ENCODE peak calls at places on chromosomes 12 and 14, in four cellular contexts. One of them, this sample, is unnamed.

GRCh38 chr14:104436741-104437701 is 142.5 kb upstream of the C14orf180 start:
- DNase-seq in heart left ventricle: no peak
- DNase-seq in BJ: no peak
- DNase-seq in fibroblast of pulmonary artery: no peak
- DNase-seq in this sample: no peak

GRCh38 chr12:92570056-92570753 is 132.6 kb upstream of the PLEKHG7 start:
- DNase-seq in heart left ventricle: peak
- DNase-seq in BJ: peak
- DNase-seq in fibroblast of pulmonary artery: peak
- DNase-seq in this sample: peak

GRCh38 chr14:98926151-98926550 is 345.8 kb downstream of the BCL11B start:
- DNase-seq in heart left ventricle: no peak
- DNase-seq in BJ: no peak
- DNase-seq in fibroblast of pulmonary artery: no peak
- DNase-seq in this sample: no peak

GRCh38 chr12:118981285-118982201 is at the start of gene SRRM4:
- DNase-seq in heart left ventricle: peak
- DNase-seq in BJ: no peak
- DNase-seq in fibroblast of pulmonary artery: no peak
- DNase-seq in this sample: no peak

GRCh38 chr12:122318607-122319311 is 52.5 kb upstream of the VPS33A start:
- DNase-seq in heart left ventricle: peak
- DNase-seq in BJ: peak
- DNase-seq in fibroblast of pulmonary artery: peak
- DNase-seq in this sample: peak

GRCh38 chr12:124021025-124021406 is 48.0 kb downstream of the ZNF664 start:
- DNase-seq in heart left ventricle: no peak
- DNase-seq in BJ: no peak
- DNase-seq in fibroblast of pulmonary artery: no peak
- DNase-seq in this sample: no peak

GRCh38 chr14:98167253-98167652 is 1104.7 kb downstream of the BCL11B start:
- DNase-seq in heart left ventricle: no peak
- DNase-seq in BJ: no peak
- DNase-seq in fibroblast of pulmonary artery: no peak
- DNase-seq in this sample: no peak

GRCh38 chr12:56299308-56299852 is 750 bp downstream of the CS start:
- DNase-seq in heart left ventricle: no peak
- DNase-seq in BJ: no peak
- DNase-seq in fibroblast of pulmonary artery: no peak
- DNase-seq in this sample: peak

GRCh38 chr14:89418452-89418851 is 1.4 kb upstream of the FOXN3 start:
- DNase-seq in heart left ventricle: no peak
- DNase-seq in BJ: no peak
- DNase-seq in fibroblast of pulmonary artery: no peak
- DNase-seq in this sample: no peak

GRCh38 chr12:96876966-96877365 is 30.1 kb upstream of the NEDD1 start:
- DNase-seq in heart left ventricle: no peak
- DNase-seq in BJ: no peak
- DNase-seq in fibroblast of pulmonary artery: no peak
- DNase-seq in this sample: no peak

GRCh38 chr14:74407801-74408154 is 18.2 kb downstream of the SYNDIG1L start:
- DNase-seq in heart left ventricle: no peak
- DNase-seq in BJ: no peak
- DNase-seq in fibroblast of pulmonary artery: no peak
- DNase-seq in this sample: no peak

GRCh38 chr12:58629376-58629775 is 290.9 kb downstream of the LRIG3 start:
- DNase-seq in heart left ventricle: no peak
- DNase-seq in BJ: no peak
- DNase-seq in fibroblast of pulmonary artery: peak
- DNase-seq in this sample: no peak

GRCh38 chr14:58395565-58395814 is 240 bp upstream of the TOMM20L start:
- DNase-seq in heart left ventricle: no peak
- DNase-seq in BJ: no peak
- DNase-seq in fibroblast of pulmonary artery: no peak
- DNase-seq in this sample: no peak

GRCh38 chr12:8692573-8692972 is 5.2 kb upstream of the RIMKLB start:
- DNase-seq in heart left ventricle: peak
- DNase-seq in BJ: no peak
- DNase-seq in fibroblast of pulmonary artery: peak
- DNase-seq in this sample: peak

GRCh38 chr14:38330262-38330661 is 74.4 kb upstream of the CLEC14A start:
- DNase-seq in heart left ventricle: no peak
- DNase-seq in BJ: no peak
- DNase-seq in fibroblast of pulmonary artery: no peak
- DNase-seq in this sample: no peak

GRCh38 chr14:74574706-74575105 is 37.3 kb downstream of the LTBP2 start:
- DNase-seq in heart left ventricle: no peak
- DNase-seq in BJ: no peak
- DNase-seq in fibroblast of pulmonary artery: no peak
- DNase-seq in this sample: no peak

GRCh38 chr12:87329076-87329863 is 699.9 kb downstream of the C12orf50 start:
- DNase-seq in heart left ventricle: no peak
- DNase-seq in BJ: no peak
- DNase-seq in fibroblast of pulmonary artery: peak
- DNase-seq in this sample: no peak

GRCh38 chr12:47396902-47397663 is 308.7 kb downstream of the RPAP3 start:
- DNase-seq in heart left ventricle: no peak
- DNase-seq in BJ: no peak
- DNase-seq in fibroblast of pulmonary artery: no peak
- DNase-seq in this sample: no peak

GRCh38 chr12:108302471-108303311 is 36.4 kb downstream of the CMKLR1 start:
- DNase-seq in heart left ventricle: peak
- DNase-seq in BJ: no peak
- DNase-seq in fibroblast of pulmonary artery: peak
- DNase-seq in this sample: peak

GRCh38 chr14:59422069-59422881 is 42.9 kb downstream of the GPR135 start:
- DNase-seq in heart left ventricle: no peak
- DNase-seq in BJ: no peak
- DNase-seq in fibroblast of pulmonary artery: peak
- DNase-seq in this sample: no peak

GRCh38 chr12:106251636-106252035 is 3.8 kb upstream of the CKAP4 start:
- DNase-seq in heart left ventricle: no peak
- DNase-seq in BJ: no peak
- DNase-seq in fibroblast of pulmonary artery: peak
- DNase-seq in this sample: peak

GRCh38 chr12:22018860-22019259 is 27.2 kb upstream of the CMAS start:
- DNase-seq in heart left ventricle: no peak
- DNase-seq in BJ: no peak
- DNase-seq in fibroblast of pulmonary artery: peak
- DNase-seq in this sample: no peak

GRCh38 chr14:34682787-34683321 is 31.5 kb downstream of the CFL2 start:
- DNase-seq in heart left ventricle: no peak
- DNase-seq in BJ: no peak
- DNase-seq in fibroblast of pulmonary artery: no peak
- DNase-seq in this sample: peak

GRCh38 chr14:23209651-23210423 is 26.4 kb upstream of the SLC7A8 start:
- DNase-seq in heart left ventricle: no peak
- DNase-seq in BJ: no peak
- DNase-seq in fibroblast of pulmonary artery: peak
- DNase-seq in this sample: peak

DNA sequence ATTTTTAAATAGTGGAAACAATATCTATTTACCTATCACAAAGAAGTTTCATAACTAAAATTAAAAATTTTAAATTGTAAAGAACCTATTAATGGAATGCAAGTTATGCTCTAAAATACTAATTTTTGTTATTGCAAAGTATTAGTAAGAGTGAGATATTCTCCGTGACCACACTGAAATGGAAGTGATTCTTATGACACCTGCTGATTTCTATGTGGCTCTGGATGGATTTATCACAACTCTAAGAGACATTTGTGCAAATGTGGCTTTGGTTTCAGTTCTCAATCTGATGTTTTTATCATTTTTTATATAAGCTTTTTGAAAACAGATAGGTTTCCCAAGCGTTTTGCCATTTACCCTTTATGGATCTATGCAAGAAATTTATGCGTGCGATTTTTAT is 497.8 kb downstream of the NAV3 start:
- DNase-seq in heart left ventricle: no peak
- DNase-seq in BJ: no peak
- DNase-seq in fibroblast of pulmonary artery: no peak
- DNase-seq in this sample: no peak
- TF ChIP-seq CTCF in heart left ventricle: no peak
- TF ChIP-seq CTCF in BJ: no peak
- TF ChIP-seq CTCF in fibroblast of pulmonary artery: no peak
- TF ChIP-seq CTCF in this sample: no peak

GRCh38 chr12:52362118-52362726 is 5.1 kb downstream of the KRT85 start:
- DNase-seq in heart left ventricle: no peak
- DNase-seq in BJ: no peak
- DNase-seq in fibroblast of pulmonary artery: no peak
- DNase-seq in this sample: no peak
- TF ChIP-seq CTCF in heart left ventricle: no peak
- TF ChIP-seq CTCF in BJ: no peak
- TF ChIP-seq CTCF in fibroblast of pulmonary artery: peak
- TF ChIP-seq CTCF in this sample: peak

DNA sequence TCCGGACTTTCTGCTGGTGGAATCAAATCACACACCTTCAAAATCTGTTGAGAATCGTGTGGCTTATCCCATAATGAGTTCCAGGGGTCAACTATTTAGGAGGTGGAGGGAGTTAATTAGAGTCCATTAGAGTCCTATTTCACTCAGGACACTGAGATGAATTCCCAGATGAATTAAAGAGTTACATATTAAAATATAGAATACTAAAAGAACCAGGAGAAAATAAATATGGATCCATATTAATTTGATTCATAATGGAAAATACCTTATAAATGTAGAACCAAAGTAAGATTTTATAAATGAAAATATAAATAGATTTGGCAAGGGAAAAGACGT is 44.6 kb upstream of the C14orf132 start:
- DNase-seq in heart left ventricle: no peak
- DNase-seq in BJ: no peak
- DNase-seq in fibroblast of pulmonary artery: no peak
- DNase-seq in this sample: no peak
- TF ChIP-seq CTCF in heart left ventricle: no peak
- TF ChIP-seq CTCF in BJ: no peak
- TF ChIP-seq CTCF in fibroblast of pulmonary artery: no peak
- TF ChIP-seq CTCF in this sample: no peak

DNA sequence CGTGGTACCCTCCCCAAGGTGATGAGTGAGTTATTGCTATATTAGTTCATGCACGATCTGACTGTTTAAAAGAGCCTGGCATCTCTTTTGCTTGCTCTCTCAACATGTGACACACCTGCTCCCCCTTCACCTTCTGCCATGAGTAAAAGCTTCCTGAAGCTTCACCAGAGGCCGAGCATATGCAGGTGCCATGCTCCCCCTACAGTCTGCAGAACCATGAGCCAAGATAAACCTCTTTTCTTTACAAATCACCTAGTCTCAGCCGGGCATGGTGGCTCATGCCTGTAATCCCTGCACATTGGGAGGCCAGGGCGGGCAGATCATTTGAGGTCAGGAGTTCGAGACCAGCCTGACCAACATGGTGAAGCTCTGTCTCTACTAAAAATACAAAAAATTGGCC is 61.8 kb downstream of the RNFT2 start:
- DNase-seq in heart left ventricle: no peak
- DNase-seq in BJ: no peak
- DNase-seq in fibroblast of pulmonary artery: no peak
- DNase-seq in this sample: no peak
- TF ChIP-seq CTCF in heart left ventricle: no peak
- TF ChIP-seq CTCF in BJ: no peak
- TF ChIP-seq CTCF in fibroblast of pulmonary artery: no peak
- TF ChIP-seq CTCF in this sample: no peak

GRCh38 chr12:116202940-116203339 is 74.6 kb downstream of the MED13L start:
- DNase-seq in heart left ventricle: no peak
- DNase-seq in BJ: no peak
- DNase-seq in fibroblast of pulmonary artery: no peak
- DNase-seq in this sample: peak
- TF ChIP-seq CTCF in heart left ventricle: no peak
- TF ChIP-seq CTCF in BJ: peak
- TF ChIP-seq CTCF in fibroblast of pulmonary artery: peak
- TF ChIP-seq CTCF in this sample: peak

DNA sequence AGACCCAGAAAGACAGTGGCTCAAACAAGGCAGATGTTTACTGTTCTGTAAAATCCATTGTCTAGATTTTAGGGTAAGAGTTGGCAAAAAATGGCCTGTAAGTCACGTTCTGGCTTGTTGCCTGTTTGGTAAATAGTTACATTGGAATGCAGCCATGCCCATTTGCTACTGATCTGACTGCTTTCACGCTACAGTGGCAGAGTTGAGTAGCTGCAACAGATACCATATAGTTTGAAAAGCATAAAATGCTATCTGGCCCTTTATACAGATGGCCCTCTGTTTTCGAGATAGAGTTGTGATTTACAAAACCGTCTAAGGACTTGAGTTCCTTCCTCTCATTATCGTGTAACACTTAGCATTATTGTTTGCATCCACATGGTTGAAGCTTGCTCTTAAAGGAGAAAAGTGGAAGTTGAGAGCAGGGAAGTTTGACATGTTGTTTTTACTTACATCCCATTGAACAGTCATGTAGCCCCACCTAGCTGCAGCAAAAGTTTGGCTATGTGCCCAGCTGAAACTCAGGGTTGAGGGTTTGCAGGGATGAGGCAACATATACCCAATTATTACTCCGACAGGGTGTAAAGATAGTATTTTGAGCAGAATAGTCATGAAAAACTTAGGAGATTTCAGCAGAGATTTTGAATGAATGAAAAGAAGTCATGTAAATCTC is 11.3 kb upstream of the SCFD1 start:
- DNase-seq in heart left ventricle: peak
- DNase-seq in BJ: no peak
- DNase-seq in fibroblast of pulmonary artery: peak
- DNase-seq in this sample: peak
- TF ChIP-seq CTCF in heart left ventricle: peak
- TF ChIP-seq CTCF in BJ: peak
- TF ChIP-seq CTCF in fibroblast of pulmonary artery: peak
- TF ChIP-seq CTCF in this sample: peak

DNA sequence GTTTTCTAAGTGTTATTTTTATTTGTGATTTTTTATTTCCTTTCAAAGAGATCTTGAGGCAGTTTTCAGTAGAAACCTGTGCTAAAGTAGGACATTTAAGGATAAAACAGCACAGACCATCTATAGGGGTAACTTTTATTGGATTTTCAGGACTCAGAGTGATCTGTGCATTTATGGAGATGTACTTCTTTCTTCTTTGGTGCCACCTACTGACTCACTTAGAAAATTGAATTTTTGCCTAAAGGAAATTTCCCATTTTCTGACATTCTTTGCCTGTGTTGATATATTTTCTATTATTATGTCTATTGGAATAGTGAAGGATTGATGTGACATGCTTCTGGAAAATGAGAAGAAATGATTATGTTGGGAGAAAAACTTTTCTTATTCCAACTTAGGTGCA is 113.0 kb downstream of the UNC79 start:
- DNase-seq in heart left ventricle: no peak
- DNase-seq in BJ: no peak
- DNase-seq in fibroblast of pulmonary artery: peak
- DNase-seq in this sample: peak
- TF ChIP-seq CTCF in heart left ventricle: peak
- TF ChIP-seq CTCF in BJ: peak
- TF ChIP-seq CTCF in fibroblast of pulmonary artery: peak
- TF ChIP-seq CTCF in this sample: peak

GRCh38 chr12:113940357-113940756 is 25.8 kb downstream of the RBM19 start:
- DNase-seq in heart left ventricle: no peak
- DNase-seq in BJ: no peak
- DNase-seq in fibroblast of pulmonary artery: no peak
- DNase-seq in this sample: no peak
- TF ChIP-seq CTCF in heart left ventricle: no peak
- TF ChIP-seq CTCF in BJ: no peak
- TF ChIP-seq CTCF in fibroblast of pulmonary artery: no peak
- TF ChIP-seq CTCF in this sample: no peak

GRCh38 chr12:127893875-127894635 is 372.9 kb upstream of the TMEM132C start:
- DNase-seq in heart left ventricle: no peak
- DNase-seq in BJ: no peak
- DNase-seq in fibroblast of pulmonary artery: no peak
- DNase-seq in this sample: no peak
- TF ChIP-seq CTCF in heart left ventricle: peak
- TF ChIP-seq CTCF in BJ: peak
- TF ChIP-seq CTCF in fibroblast of pulmonary artery: no peak
- TF ChIP-seq CTCF in this sample: peak